ENCODE peak calls at places on chromosome 6, in four cellular contexts. K is IMR-90, T is A549, J is K562. P is an unnamed sample.

GRCh38 chr6:42820509-42821340 is 38.9 kb downstream of the BICRAL start:
- DNase-seq in K (no peak), T (no peak), J (no peak), P (no peak)

GRCh38 chr6:112383191-112383590 is 36.1 kb downstream of the RFPL4B start:
- DNase-seq in K (no peak), T (no peak), J (no peak), P (no peak)

GRCh38 chr6:32113386-32114352 is 4.5 kb upstream of the TNXB start:
- DNase-seq in K (peak), T (peak), J (peak), P (no peak)

GRCh38 chr6:4460595-4461475 is 315.4 kb upstream of the CDYL start:
- DNase-seq in K (peak), T (no peak), J (peak), P (no peak)

GRCh38 chr6:150369408-150369807 is 596 bp downstream of the IYD start:
- DNase-seq in K (no peak), T (no peak), J (no peak), P (no peak)

GRCh38 chr6:100460650-100461204 is 4.0 kb downstream of the SIM1 start:
- DNase-seq in K (no peak), T (peak), J (no peak), P (no peak)

GRCh38 chr6:113433506-113433991 is 423.6 kb upstream of the MARCKS start:
- DNase-seq in K (peak), T (no peak), J (no peak), P (no peak)

GRCh38 chr6:46735720-46736031 is 501 bp upstream of the PLA2G7 start:
- DNase-seq in K (no peak), T (no peak), J (no peak), P (no peak)

GRCh38 chr6:48419992-48420391 is 309.0 kb upstream of the PTCHD4 start:
- DNase-seq in K (no peak), T (no peak), J (no peak), P (no peak)

GRCh38 chr6:55822815-55823214 is 52.6 kb downstream of the BMP5 start:
- DNase-seq in K (peak), T (no peak), J (no peak), P (no peak)

GRCh38 chr6:134619789-134620188 is 301.9 kb upstream of the SGK1 start:
- DNase-seq in K (peak), T (no peak), J (no peak), P (no peak)

GRCh38 chr6:28811873-28812272 is 111.9 kb downstream of the TRIM27 start:
- DNase-seq in K (peak), T (no peak), J (peak), P (no peak)

GRCh38 chr6:63496388-63496804 is 75.9 kb upstream of the LOC128125822 start:
- DNase-seq in K (no peak), T (no peak), J (no peak), P (no peak)

GRCh38 chr6:47477497-47478232 is at the start of gene CD2AP:
- DNase-seq in K (peak), T (peak), J (peak), P (peak)

GRCh38 chr6:140182819-140183218 is 808.4 kb upstream of the CITED2 start:
- DNase-seq in K (no peak), T (no peak), J (no peak), P (no peak)

GRCh38 chr6:140174509-140174908 is 800.1 kb upstream of the CITED2 start:
- DNase-seq in K (peak), T (peak), J (no peak), P (no peak)

GRCh38 chr6:140175486-140175885 is 801.0 kb upstream of the CITED2 start:
- DNase-seq in K (peak), T (no peak), J (no peak), P (no peak)

GRCh38 chr6:140180306-140180705 is 805.9 kb upstream of the CITED2 start:
- DNase-seq in K (no peak), T (no peak), J (no peak), P (no peak)

GRCh38 chr6:140178550-140179334 is 804.3 kb upstream of the CITED2 start:
- DNase-seq in K (peak), T (no peak), J (no peak), P (no peak)
- TF ChIP-seq ELK1 in K (no peak), T (no peak), J (no peak), P (no peak)

GRCh38 chr6:56953597-56954388 is 1.1 kb upstream of the BEND6 start:
- DNase-seq in K (no peak), T (no peak), J (no peak), P (peak)
- TF ChIP-seq ELK1 in K (no peak), T (no peak), J (no peak), P (no peak)

GRCh38 chr6:105514306-105514705 is 111.4 kb upstream of the PREP start:
- DNase-seq in K (no peak), T (no peak), J (no peak), P (no peak)

GRCh38 chr6:105507811-105508210 is 104.9 kb upstream of the PREP start:
- DNase-seq in K (no peak), T (no peak), J (no peak), P (no peak)

GRCh38 chr6:105510746-105511145 is 107.9 kb upstream of the PREP start:
- DNase-seq in K (peak), T (no peak), J (no peak), P (no peak)

GRCh38 chr6:105511639-105512038 is 108.8 kb upstream of the PREP start:
- DNase-seq in K (no peak), T (no peak), J (no peak), P (no peak)

DNA sequence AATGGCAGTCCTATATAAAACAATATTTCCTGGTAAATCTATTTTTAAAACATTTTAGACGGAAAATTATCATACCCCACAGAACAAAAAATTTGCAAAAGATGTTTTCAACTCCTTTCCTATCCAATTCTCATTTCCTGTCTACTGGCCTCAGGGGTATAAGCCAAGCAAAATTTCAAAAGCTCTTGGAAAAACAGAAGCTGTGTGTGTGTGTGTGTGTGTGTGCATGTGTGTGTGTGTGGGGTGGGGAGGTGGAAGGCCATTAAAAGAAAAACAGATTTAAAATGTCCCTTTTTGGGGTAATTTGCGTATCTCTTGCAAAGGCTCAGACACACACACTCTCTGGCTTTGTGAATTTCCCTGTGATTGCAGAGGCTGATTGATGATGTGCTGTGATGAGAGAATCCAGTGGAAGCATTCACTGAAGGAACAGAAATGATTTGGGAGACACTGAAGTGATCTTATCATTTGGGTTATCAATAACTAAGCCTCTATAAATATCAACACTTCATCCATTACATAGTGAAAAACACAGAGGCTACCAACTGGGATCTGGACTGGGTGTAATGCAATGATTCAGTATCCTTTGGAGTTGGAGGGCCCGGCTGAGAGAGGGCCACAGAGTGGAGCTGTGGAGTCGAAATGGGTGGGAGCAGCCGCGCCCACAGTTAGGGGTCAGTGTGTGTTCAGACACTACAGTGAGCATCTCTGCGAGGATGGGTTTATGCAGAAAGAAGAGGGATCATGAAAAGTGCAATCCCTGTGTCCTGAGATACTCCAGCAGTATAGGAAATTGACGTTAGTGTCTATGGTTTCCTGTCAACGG is 106.8 kb upstream of the PREP start:
- DNase-seq in K (peak), T (no peak), J (peak), P (no peak)
- TF ChIP-seq ELK1 in K (no peak), T (no peak), J (no peak), P (no peak)

DNA sequence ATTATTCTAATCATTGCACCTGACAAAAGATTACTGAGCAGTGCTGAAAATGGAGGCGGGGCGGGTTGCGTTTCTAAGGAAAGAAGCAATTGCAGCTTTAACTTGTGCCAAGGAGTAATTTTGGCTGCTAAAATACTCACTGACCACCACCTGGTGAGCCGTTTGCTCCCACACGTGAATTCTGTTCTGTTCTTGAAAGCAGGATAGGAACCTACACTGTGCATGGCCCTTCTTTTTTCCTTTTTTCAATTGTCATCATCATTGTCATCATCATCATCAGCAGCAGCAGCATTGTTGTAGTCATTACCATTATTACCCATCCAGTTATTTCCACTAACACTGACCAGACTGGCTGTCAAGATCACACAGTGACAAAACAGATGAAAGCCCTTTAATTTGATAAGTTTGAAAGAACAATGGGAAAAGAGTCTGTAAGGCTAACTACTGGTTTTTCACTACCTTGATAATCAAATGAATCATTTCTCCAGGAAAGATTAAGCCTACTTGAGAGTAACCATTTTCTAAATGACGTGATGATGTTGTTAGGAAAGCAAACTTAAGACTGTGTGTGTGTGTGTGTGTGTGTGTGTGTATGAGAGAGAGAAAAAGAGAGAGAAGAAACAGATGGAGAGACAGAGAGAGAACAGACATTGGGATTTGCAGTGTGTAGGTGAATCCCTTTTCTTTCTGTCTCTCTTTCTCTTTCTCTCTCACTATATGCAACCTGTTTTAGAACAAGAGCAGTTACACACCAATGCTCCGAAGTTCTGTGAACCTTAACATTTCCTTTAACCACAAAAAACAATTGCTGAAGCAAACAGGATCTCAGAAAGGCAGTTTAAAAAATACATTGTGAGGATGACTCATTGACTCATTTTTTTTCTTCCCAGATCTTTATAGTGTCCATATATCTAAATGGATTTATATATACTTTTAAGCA is 3.7 kb downstream of the RIPOR2 start:
- DNase-seq in K (peak), T (no peak), J (no peak), P (peak)
- TF ChIP-seq ELK1 in K (no peak), T (no peak), J (no peak), P (no peak)

GRCh38 chr6:137496909-137497721 is 2.9 kb upstream of the OLIG3 start:
- DNase-seq in K (no peak), T (no peak), J (no peak), P (no peak)
- TF ChIP-seq ELK1 in K (no peak), T (no peak), J (no peak), P (no peak)

DNA sequence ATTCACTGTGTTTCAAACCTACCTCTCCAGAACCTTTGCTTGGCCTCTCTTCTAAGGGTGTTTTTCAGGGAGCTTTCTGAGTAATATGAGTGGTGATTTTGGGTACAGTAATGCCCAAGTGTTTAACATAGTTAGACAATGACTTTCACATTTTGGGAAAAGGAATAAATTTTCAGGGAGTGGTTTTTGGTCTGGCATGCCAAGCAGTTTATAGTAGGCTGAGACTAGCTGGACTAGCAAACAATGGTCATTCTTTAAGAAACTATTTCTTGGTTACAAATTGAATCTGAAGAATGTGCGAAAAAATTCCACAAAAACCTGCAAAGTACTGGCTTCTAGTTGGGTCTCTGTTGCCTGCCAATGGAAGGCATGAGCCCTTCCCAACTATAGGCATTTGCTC is 15.4 kb downstream of the FNDC1 start:
- DNase-seq in K (no peak), T (no peak), J (no peak), P (no peak)
- TF ChIP-seq ELK1 in K (no peak), T (no peak), J (no peak), P (no peak)

GRCh38 chr6:52663120-52663934 is 7.6 kb upstream of the TMEM14A start:
- DNase-seq in K (peak), T (peak), J (peak), P (peak)
- TF ChIP-seq ELK1 in K (no peak), T (no peak), J (no peak), P (no peak)

DNA sequence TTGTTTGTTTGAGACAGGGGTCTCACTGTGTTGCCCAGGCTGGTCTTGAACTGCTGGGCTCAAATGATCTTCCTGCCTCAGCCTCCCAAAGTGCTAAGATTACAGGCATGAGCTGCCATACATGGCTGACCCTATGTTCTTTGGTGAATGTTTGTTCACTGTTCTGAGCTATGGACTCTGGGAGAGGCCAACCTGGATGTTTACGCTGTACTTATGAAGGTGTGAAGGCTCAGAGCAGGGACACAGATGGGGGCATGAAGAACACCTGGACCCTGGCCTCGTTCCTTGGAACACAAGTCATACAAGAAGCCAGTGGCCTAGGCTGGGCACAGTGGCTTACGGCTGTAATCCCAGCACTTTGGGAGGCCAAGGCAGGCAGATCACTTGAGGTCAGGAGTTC is 21.1 kb upstream of the CD24 start:
- DNase-seq in K (no peak), T (no peak), J (no peak), P (no peak)
- TF ChIP-seq ELK1 in K (no peak), T (no peak), J (no peak), P (no peak)

P was measured in GM12878.